ENCODE peak calls at places on chromosome 15, in four cellular contexts. X is GM23248, P is PC-3, T is GM23338. A is an unnamed sample. For H3K9me2, the result is how much of the 10 kb centered on the place peaks cover.

GRCh38 chr15:84811151-84811550 is 6.0 kb upstream of the ALPK3 start:
- DNase-seq in P (no peak), X (no peak), T (no peak), A (no peak)

GRCh38 chr15:52668133-52668532 is 11.1 kb downstream of the ATOSA start:
- DNase-seq in T (no peak), X (no peak), P (no peak), A (no peak)

GRCh38 chr15:94252223-94252766 is 20.9 kb downstream of the MCTP2 start:
- DNase-seq in P (no peak), T (no peak), X (no peak), A (no peak)

GRCh38 chr15:75033809-75034208 is 10.4 kb downstream of the PPCDC start:
- DNase-seq in X (no peak), P (no peak), T (peak), A (no peak)

GRCh38 chr15:74322558-74323180 is 44.8 kb downstream of the CYP11A1 start:
- DNase-seq in T (peak), P (peak), X (peak), A (peak)

GRCh38 chr15:99167640-99168039 is 62.8 kb downstream of the SYNM start:
- DNase-seq in P (no peak), T (no peak), X (no peak), A (no peak)

GRCh38 chr15:79437275-79438000 is 5.3 kb downstream of the MINAR1 start:
- DNase-seq in P (no peak), X (no peak), T (no peak), A (no peak)

GRCh38 chr15:92696096-92696495 is 40.5 kb upstream of the FAM174B start:
- DNase-seq in X (no peak), P (no peak), T (no peak), A (no peak)

GRCh38 chr15:94417464-94418293 is 186.3 kb downstream of the MCTP2 start:
- DNase-seq in P (no peak), X (no peak), T (no peak), A (no peak)

GRCh38 chr15:29675791-29676301 is 146.4 kb downstream of the TJP1 start:
- DNase-seq in P (no peak), X (no peak), T (peak), A (no peak)

GRCh38 chr15:74044267-74045110 is 37.9 kb downstream of the GOLGA6A start:
- DNase-seq in P (no peak), X (no peak), T (no peak), A (no peak)

GRCh38 chr15:35445891-35446290 is 100.1 kb downstream of the DPH6 start:
- DNase-seq in T (no peak), X (peak), P (peak), A (no peak)

GRCh38 chr15:31544361-31544760 is 217.7 kb downstream of the KLF13 start:
- DNase-seq in T (no peak), X (no peak), P (no peak), A (no peak)

GRCh38 chr15:44812029-44812517 is 75.7 kb downstream of the TRIM69 start:
- DNase-seq in T (no peak), X (no peak), P (no peak), A (peak)

GRCh38 chr15:25439456-25439836 is 622 bp upstream of the UBE3A start:
- DNase-seq in T (peak), P (peak), X (peak), A (peak)

GRCh38 chr15:60932051-60932915 is 296.8 kb downstream of the RORA start:
- DNase-seq in X (peak), P (peak), T (peak), A (no peak)

GRCh38 chr15:92618121-92618520 is 37.5 kb downstream of the FAM174B start:
- DNase-seq in X (no peak), T (no peak), P (no peak), A (no peak)

GRCh38 chr15:93378547-93378946 is 289.5 kb upstream of the RGMA start:
- DNase-seq in X (no peak), P (no peak), T (no peak), A (no peak)

GRCh38 chr15:79434361-79434760 is 2.2 kb downstream of the MINAR1 start:
- DNase-seq in T (no peak), P (no peak), X (no peak), A (no peak)

GRCh38 chr15:88399021-88399685 is 68.0 kb downstream of the MRPL46 start:
- DNase-seq in T (no peak), X (no peak), P (no peak), A (no peak)

GRCh38 chr15:66142341-66142740 is 111.2 kb downstream of the MEGF11 start:
- DNase-seq in P (no peak), T (no peak), X (no peak), A (no peak)

GRCh38 chr15:75307778-75308390 is 25.2 kb downstream of the GOLGA6D start:
- DNase-seq in T (peak), X (peak), P (peak), A (peak)

GRCh38 chr15:77749236-77749997 is 116.7 kb upstream of the LINGO1 start:
- DNase-seq in T (peak), P (no peak), X (no peak), A (no peak)

GRCh38 chr15:63969652-63970421 is 76.4 kb downstream of the DAPK2 start:
- DNase-seq in P (no peak), X (no peak), T (no peak), A (no peak)

GRCh38 chr15:31554261-31554660 is 227.6 kb downstream of the KLF13 start:
- DNase-seq in P (peak), T (no peak), X (peak), A (no peak)

GRCh38 chr15:39797407-39797806 is 14.8 kb upstream of the FSIP1 start:
- DNase-seq in X (no peak), T (no peak), P (no peak), A (no peak)

GRCh38 chr15:68369931-68370767 is 61.8 kb downstream of the ITGA11 start:
- DNase-seq in X (no peak), T (no peak), P (no peak), A (no peak)

GRCh38 chr15:98160236-98160635 is 199.7 kb downstream of the ARRDC4 start:
- DNase-seq in X (no peak), P (no peak), T (no peak), A (peak)

GRCh38 chr15:85485956-85486567 is 105.7 kb downstream of the AKAP13 start:
- DNase-seq in T (peak), P (peak), X (peak), A (peak)

GRCh38 chr15:67400890-67401289 is 120.0 kb upstream of the C15orf61 start:
- DNase-seq in P (no peak), X (no peak), T (no peak), A (no peak)

GRCh38 chr15:98845138-98845884 is 162.3 kb downstream of the PGPEP1L start:
- DNase-seq in T (peak), X (no peak), P (no peak), A (no peak)

GRCh38 chr15:34607832-34608231 is 24.4 kb upstream of the GOLGA8B start:
- DNase-seq in T (no peak), X (no peak), P (no peak), A (no peak)

GRCh38 chr15:38187646-38188313 is 64.9 kb upstream of the SPRED1 start:
- DNase-seq in X (no peak), T (no peak), P (no peak), A (no peak)

GRCh38 chr15:98124576-98124975 is 164.1 kb downstream of the ARRDC4 start:
- DNase-seq in X (peak), T (no peak), P (no peak), A (no peak)

GRCh38 chr15:75696303-75696657 is 16.4 kb downstream of the CSPG4 start:
- DNase-seq in T (no peak), P (no peak), X (no peak), A (no peak)

GRCh38 chr15:87527875-87528274 is 728.7 kb downstream of the NTRK3 start:
- DNase-seq in X (no peak), T (no peak), P (no peak), A (no peak)

GRCh38 chr15:67172172-67172571 is 82.3 kb downstream of the AAGAB start:
- DNase-seq in P (peak), X (peak), T (no peak), A (no peak)

GRCh38 chr15:32918481-32919026 is 200.8 kb downstream of the GREM1 start:
- DNase-seq in T (peak), X (no peak), P (no peak), A (no peak)
- H3K9me2 ChIP-seq in T (under half), X (under half), P (under half), A (under half)

GRCh38 chr15:36814085-36814484 is 234.7 kb downstream of the CDIN1 start:
- DNase-seq in X (no peak), T (no peak), P (no peak), A (no peak)
- H3K9me2 ChIP-seq in X (under half), T (under half), P (under half), A (under half)

GRCh38 chr15:43204016-43204901 is 16.6 kb downstream of the EPB42 start:
- DNase-seq in T (peak), P (peak), X (peak), A (peak)

GRCh38 chr15:43194775-43195174 is 9.6 kb downstream of the CCNDBP1 start:
- DNase-seq in T (no peak), P (no peak), X (no peak), A (no peak)

GRCh38 chr15:43198992-43199391 is 13.8 kb downstream of the CCNDBP1 start:
- DNase-seq in T (no peak), X (no peak), P (no peak), A (no peak)

GRCh38 chr15:43196760-43197548 is 11.8 kb downstream of the CCNDBP1 start:
- DNase-seq in X (no peak), P (no peak), T (no peak), A (no peak)

GRCh38 chr15:43199945-43200488 is 14.8 kb downstream of the CCNDBP1 start:
- DNase-seq in X (no peak), T (no peak), P (no peak), A (no peak)
- H3K9me2 ChIP-seq in X (under half), T (under half), P (under half), A (under half)

DNA sequence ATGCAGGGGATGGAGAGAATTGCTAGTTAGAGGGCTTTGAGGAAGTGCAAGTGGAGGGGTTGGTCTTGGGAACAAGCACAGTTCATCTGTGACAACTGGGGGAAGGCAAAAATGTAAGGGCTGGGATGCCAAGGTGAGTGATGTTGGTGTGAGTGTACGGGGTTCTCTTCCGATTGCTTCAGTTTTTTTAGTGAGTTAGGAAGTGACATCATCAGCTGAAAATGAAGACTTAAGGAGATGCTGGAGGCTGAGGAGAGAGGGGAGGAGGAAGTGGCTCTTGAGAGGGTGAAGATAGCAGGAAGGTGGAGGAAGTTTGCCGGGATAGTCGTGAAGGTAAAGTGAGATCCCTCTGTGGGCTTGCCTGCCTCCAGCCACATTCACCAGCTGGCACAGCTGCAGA is 12.7 kb downstream of the TICRR start:
- DNase-seq in T (no peak), X (peak), P (peak), A (no peak)
- H3K9me2 ChIP-seq in T (under half), X (under half), P (under half), A (under half)

GRCh38 chr15:80744826-80745225 is 34.3 kb upstream of the CEMIP start:
- DNase-seq in X (peak), P (peak), T (no peak), A (no peak)
- H3K9me2 ChIP-seq in X (under half), P (under half), T (under half), A (under half)

GRCh38 chr15:62109457-62109856 is 42.7 kb downstream of the C2CD4A start:
- DNase-seq in X (peak), P (no peak), T (no peak), A (no peak)
- H3K9me2 ChIP-seq in X (under half), P (under half), T (under half), A (under half)

GRCh38 chr15:70192041-70192440 is 94.3 kb upstream of the TLE3 start:
- DNase-seq in X (no peak), T (no peak), P (no peak), A (no peak)

GRCh38 chr15:70189826-70190225 is 92.1 kb upstream of the TLE3 start:
- DNase-seq in T (no peak), X (no peak), P (no peak), A (no peak)

GRCh38 chr15:70190296-70190695 is 92.6 kb upstream of the TLE3 start:
- DNase-seq in X (no peak), P (no peak), T (no peak), A (no peak)

GRCh38 chr15:70192490-70192889 is 94.8 kb upstream of the TLE3 start:
- DNase-seq in P (no peak), X (no peak), T (no peak), A (no peak)

GRCh38 chr15:70190965-70191364 is 93.2 kb upstream of the TLE3 start:
- DNase-seq in T (no peak), X (no peak), P (no peak), A (no peak)
- H3K9me2 ChIP-seq in T (under half), X (under half), P (under half), A (under half)

GRCh38 chr15:57697588-57697987 is 8.9 kb upstream of the POLR2M start:
- DNase-seq in T (no peak), P (no peak), X (peak), A (no peak)

GRCh38 chr15:57698243-57698642 is 8.3 kb upstream of the POLR2M start:
- DNase-seq in X (no peak), T (no peak), P (no peak), A (no peak)

GRCh38 chr15:57692709-57693108 is 13.8 kb upstream of the POLR2M start:
- DNase-seq in X (peak), P (no peak), T (no peak), A (no peak)

GRCh38 chr15:57694264-57694663 is 12.2 kb upstream of the POLR2M start:
- DNase-seq in T (no peak), X (peak), P (no peak), A (no peak)

DNA sequence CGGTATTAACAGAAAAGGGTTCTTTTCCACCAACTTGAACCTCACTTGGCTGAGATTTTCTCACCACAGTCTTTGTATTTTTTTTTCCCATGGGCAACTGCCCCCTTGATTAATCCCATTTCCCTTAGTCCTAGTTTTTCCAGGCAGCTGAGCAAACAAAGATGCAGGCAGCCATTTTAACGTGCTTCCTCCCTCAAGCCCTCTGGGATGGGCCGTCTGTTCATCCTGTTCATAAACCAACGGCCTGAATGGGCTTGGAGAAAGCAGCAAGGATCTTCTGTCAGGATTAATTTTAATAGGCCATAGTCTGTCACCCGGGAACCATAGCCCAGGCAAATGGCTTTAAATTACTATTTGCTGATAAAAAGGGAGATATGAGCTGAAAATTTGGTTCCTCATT is 10.4 kb upstream of the POLR2M start:
- DNase-seq in P (no peak), T (peak), X (no peak), A (no peak)
- H3K9me2 ChIP-seq in P (under half), T (under half), X (under half), A (under half)

A was measured in MM.1S.